ENCODE peak calls at places on chromosomes 7 and 10, in eight cellular contexts. U is heart right ventricle; B is cardiac muscle cell; K is CD4-positive, CD25-positive, alpha-beta regulatory T cell; Q is HAP-1; I is CD8-positive, alpha-beta memory T cell; E is heart left ventricle; H is brain microvascular endothelial cell. V is an unnamed sample.

GRCh38 chr10:133318494-133319127 is 9.9 kb downstream of the ZNF511 start:
- DNase-seq in U (peak; percentile 63), B (peak; percentile 65), K (peak; percentile 51), Q (peak; percentile 91), I (peak; percentile 56), E (no peak), H (peak; percentile 43), V (peak; percentile 65)

GRCh38 chr7:24871765-24872164 is 108.2 kb downstream of the OSBPL3 start:
- DNase-seq in U (no peak), B (no peak), K (no peak), Q (no peak), I (no peak), E (no peak), H (no peak), V (no peak)

GRCh38 chr10:100896876-100897461 is 15.8 kb upstream of the SLF2 start:
- DNase-seq in U (no peak), B (no peak), K (no peak), Q (no peak), I (no peak), E (no peak), H (peak; percentile 32), V (no peak)

GRCh38 chr7:30430300-30430699 is 48.3 kb downstream of the NOD1 start:
- DNase-seq in U (no peak), B (peak; percentile 11), K (no peak), Q (no peak), I (no peak), E (peak; percentile 11), H (no peak), V (no peak)

GRCh38 chr10:92692085-92692671 is 2.4 kb downstream of the HHEX start:
- DNase-seq in U (peak; percentile 21), B (no peak), K (no peak), Q (no peak), I (no peak), E (no peak), H (no peak), V (no peak)

GRCh38 chr10:112349521-112350085 is 24.3 kb upstream of the ACSL5 start:
- DNase-seq in U (no peak), B (no peak), K (no peak), Q (no peak), I (no peak), E (no peak), H (no peak), V (no peak)

GRCh38 chr7:76260171-76260703 is 42.2 kb upstream of the HSPB1 start:
- DNase-seq in U (no peak), B (peak; percentile 24), K (peak; percentile 56), Q (peak; percentile 98), I (peak; percentile 42), E (no peak), H (no peak), V (peak; percentile 32)

GRCh38 chr10:4546500-4546899 is 279.5 kb upstream of the AKR1E2 start:
- DNase-seq in U (no peak), B (no peak), K (no peak), Q (no peak), I (no peak), E (no peak), H (peak; percentile 85), V (peak; percentile 54)

GRCh38 chr10:73865107-73865458 is 9.3 kb downstream of the CAMK2G start:
- DNase-seq in U (no peak), B (no peak), K (no peak), Q (no peak), I (no peak), E (no peak), H (no peak), V (no peak)
- H3K36me3 ChIP-seq in U (peaks cover 38% of the 10 kb centered on the region), B (no peaks in the 10 kb centered on the region), K (peaks cover 39% of the 10 kb centered on the region), Q (peaks cover 12% of the 10 kb centered on the region), I (peaks cover 18% of the 10 kb centered on the region), E (peaks cover 9% of the 10 kb centered on the region), H (peaks cover 18% of the 10 kb centered on the region), V (peaks cover 29% of the 10 kb centered on the region)

GRCh38 chr7:151243411-151244155 is 4.9 kb downstream of the SMARCD3 start:
- DNase-seq in U (no peak), B (no peak), K (peak; percentile 41), Q (peak; percentile 58), I (peak; percentile 63), E (no peak), H (no peak), V (no peak)
- H3K4me3 ChIP-seq in U (peak overlapping the region; percentile 33), B (no peak overlapping the region), K (no peak overlapping the region), Q (no peak overlapping the region), I (peak overlapping the region; percentile 40), E (peak overlapping the region; percentile 13), H (no peak overlapping the region), V (no peak overlapping the region)

GRCh38 chr7:152152267-152152666 is 126.8 kb downstream of the GALNT11 start:
- DNase-seq in U (no peak), B (no peak), K (no peak), Q (no peak), I (no peak), E (no peak), H (no peak), V (no peak)
- H3K36me3 ChIP-seq in U (peaks cover 100% of the 10 kb centered on the region), B (peaks cover 71% of the 10 kb centered on the region), K (peaks cover 95% of the 10 kb centered on the region), Q (peaks cover 77% of the 10 kb centered on the region), I (peaks cover 63% of the 10 kb centered on the region), E (peaks cover 87% of the 10 kb centered on the region), H (peaks cover 62% of the 10 kb centered on the region), V (peaks cover 14% of the 10 kb centered on the region)

GRCh38 chr7:22166928-22167327 is 190.0 kb downstream of the RAPGEF5 start:
- DNase-seq in U (no peak), B (no peak), K (no peak), Q (no peak), I (no peak), E (no peak), H (no peak), V (no peak)
- H3K4me3 ChIP-seq in U (no peak overlapping the region), B (no peak overlapping the region), K (no peak overlapping the region), Q (no peak overlapping the region), I (no peak overlapping the region), E (no peak overlapping the region), H (no peak overlapping the region), V (no peak overlapping the region)

DNA sequence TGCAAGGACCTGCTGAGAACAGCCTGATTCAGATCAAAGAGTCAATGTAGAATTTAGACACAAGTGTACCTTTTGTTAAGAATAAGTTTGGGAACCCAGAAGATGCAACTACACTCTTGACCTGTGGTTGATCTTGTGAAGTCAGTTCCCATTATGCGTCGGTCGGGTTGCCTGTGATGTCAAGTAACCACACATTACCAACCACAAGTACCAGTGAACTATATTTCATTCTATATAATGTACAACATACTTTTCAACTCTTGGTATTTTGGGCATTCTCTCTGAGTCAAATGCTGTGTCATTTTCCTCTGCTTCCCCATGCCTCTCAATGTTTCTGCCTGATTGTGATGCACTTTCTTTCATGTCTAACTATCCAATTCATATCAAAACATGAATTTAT is 426.2 kb downstream of the ETV1 start:
- DNase-seq in U (no peak), B (no peak), K (no peak), Q (no peak), I (no peak), E (no peak), H (no peak), V (no peak)
- H3K36me3 ChIP-seq in U (no peaks in the 10 kb centered on the region), B (no peaks in the 10 kb centered on the region), K (no peaks in the 10 kb centered on the region), Q (no peaks in the 10 kb centered on the region), I (no peaks in the 10 kb centered on the region), E (no peaks in the 10 kb centered on the region), H (no peaks in the 10 kb centered on the region), V (no peaks in the 10 kb centered on the region)

DNA sequence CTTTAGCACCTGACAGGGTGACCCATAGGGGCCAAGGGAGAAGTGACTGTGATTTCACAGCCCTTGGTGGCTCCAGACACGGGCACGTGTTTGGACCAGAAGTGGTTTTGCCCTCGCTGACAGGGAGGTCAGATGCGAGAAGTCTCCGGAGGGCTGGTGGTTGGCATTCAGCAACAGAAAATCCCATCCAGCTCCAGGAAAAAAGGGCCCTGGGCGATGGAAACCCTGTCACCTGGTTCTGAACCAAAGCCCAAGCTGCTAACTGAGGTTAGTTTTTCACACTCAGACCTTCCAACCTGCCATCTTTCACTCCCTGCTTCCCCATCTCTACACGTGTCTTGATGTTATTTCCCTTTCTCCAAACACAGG is 272.9 kb downstream of the TRIL start:
- DNase-seq in U (peak; percentile 25), B (no peak), K (no peak), Q (no peak), I (no peak), E (peak; percentile 40), H (no peak), V (no peak)
- H3K4me3 ChIP-seq in U (peak overlapping the region; percentile 58), B (no peak overlapping the region), K (no peak overlapping the region), Q (no peak overlapping the region), I (no peak overlapping the region), E (no peak overlapping the region), H (no peak overlapping the region), V (no peak overlapping the region)

V was measured in MG63.